ENCODE peak calls at places on chromosomes 11 and 22, in four cellular contexts. D is NCI-H460, E is GM04503, X is A549. F is an unnamed sample.

GRCh38 chr11:82682003-82682751 is 51.5 kb downstream of the FAM181B start:
- DNase-seq in X (peak; percentile 76), E (peak; percentile 30), D (peak; percentile 72), F (peak; percentile 40)

GRCh38 chr11:77407613-77408012 is 66.3 kb downstream of the PAK1 start:
- DNase-seq in E (peak; percentile 57), X (peak; percentile 44), D (no peak), F (no peak)

GRCh38 chr22:45007247-45007945 is 2.4 kb downstream of the PHF21B start:
- DNase-seq in E (no peak), X (peak; percentile 16), D (no peak), F (peak; percentile 86)

GRCh38 chr11:120208012-120208441 is 2.8 kb upstream of the OAF start:
- DNase-seq in X (no peak), D (no peak), E (no peak), F (no peak)

GRCh38 chr11:1059759-1060158 is 14.9 kb upstream of the MUC2 start:
- DNase-seq in X (no peak), D (no peak), E (no peak), F (no peak)

GRCh38 chr11:65419773-65420481 is 2.7 kb upstream of the NEAT1 start:
- DNase-seq in E (peak; percentile 88), X (peak; percentile 94), D (peak; percentile 90), F (no peak)

GRCh38 chr22:44193537-44193896 is 12.8 kb downstream of the PARVG start:
- DNase-seq in D (no peak), E (no peak), X (no peak), F (no peak)

GRCh38 chr22:46308283-46308988 is 11.8 kb downstream of the GTSE1 start:
- DNase-seq in X (no peak), E (no peak), D (no peak), F (no peak)

GRCh38 chr11:33291004-33291777 is 34.0 kb downstream of the HIPK3 start:
- DNase-seq in E (no peak), X (peak; percentile 43), D (no peak), F (no peak)

GRCh38 chr22:26648761-26649363 is 8.5 kb upstream of the MIAT start:
- DNase-seq in X (no peak), D (no peak), E (no peak), F (no peak)

GRCh38 chr22:23539135-23539838 is 40.8 kb downstream of the IGLL1 start:
- DNase-seq in E (no peak), D (peak; percentile 77), X (peak; percentile 88), F (peak; percentile 62)

GRCh38 chr22:40030757-40031092 is 36.0 kb downstream of the FAM83F start:
- DNase-seq in X (no peak), D (no peak), E (no peak), F (no peak)

GRCh38 chr11:12280838-12281565 is 96.4 kb upstream of the PARVA start:
- DNase-seq in X (no peak), E (no peak), D (no peak), F (no peak)

GRCh38 chr11:65897020-65897471 is 3.1 kb downstream of the FOSL1 start:
- DNase-seq in X (no peak), E (no peak), D (no peak), F (no peak)

GRCh38 chr11:2393111-2393868 is 7.3 kb upstream of the TSSC4 start:
- DNase-seq in D (no peak), X (no peak), E (no peak), F (no peak)

GRCh38 chr11:110613526-110613925 is 98.7 kb downstream of the ARHGAP20 start:
- DNase-seq in D (no peak), E (peak; percentile 3), X (no peak), F (no peak)

GRCh38 chr11:625636-626319 is 1.0 kb upstream of the CDHR5 start:
- DNase-seq in E (no peak), X (no peak), D (no peak), F (no peak)